ENCODE peak calls at places on chromosomes 4 and X, in four cellular contexts. G is upper lobe of left lung, L is ovary, M is adrenal gland. B is an unnamed sample. For H3K4me1, the result is how much of the 10 kb centered on the place peaks cover.

GRCh38 chrX:24515447-24515846 is 50.4 kb downstream of the PDK3 start:
- DNase-seq in G (no peak), L (no peak), M (peak), B (no peak)

GRCh38 chr4:42152507-42153504 is at the start of gene BEND4:
- DNase-seq in G (no peak), L (no peak), M (no peak), B (no peak)

GRCh38 chrX:78759081-78759480 is 11.6 kb downstream of the LPAR4 start:
- DNase-seq in G (no peak), L (no peak), M (no peak), B (no peak)

GRCh38 chr4:52959545-52959944 is 97.4 kb downstream of the RASL11B start:
- DNase-seq in G (no peak), L (no peak), M (no peak), B (no peak)

GRCh38 chr4:48830706-48831531 is at the start of gene OCIAD1:
- DNase-seq in G (peak), L (peak), M (peak), B (peak)

GRCh38 chrX:149504226-149504914 is 736 bp downstream of the IDS start:
- DNase-seq in G (peak), L (no peak), M (no peak), B (no peak)

GRCh38 chr4:151166662-151167061 is 67.2 kb downstream of the RPS3A start:
- DNase-seq in G (no peak), L (no peak), M (no peak), B (no peak)

GRCh38 chr4:38574559-38575333 is 89.3 kb upstream of the KLF3 start:
- DNase-seq in G (peak), L (no peak), M (peak), B (no peak)

GRCh38 chrX:50158616-50159015 is 42.2 kb downstream of the AKAP4 start:
- DNase-seq in G (no peak), L (no peak), M (no peak), B (no peak)

GRCh38 chrX:124736553-124737240 is 390.3 kb downstream of the SH2D1A start:
- DNase-seq in G (no peak), L (no peak), M (no peak), B (no peak)

GRCh38 chr4:184583738-184584502 is 65.3 kb downstream of the CASP3 start:
- DNase-seq in G (no peak), L (no peak), M (no peak), B (no peak)

GRCh38 chrX:69158166-69159040 is 6.8 kb downstream of the PJA1 start:
- DNase-seq in G (peak), L (peak), M (peak), B (no peak)

GRCh38 chr4:3791910-3792542 is 25.8 kb downstream of the ADRA2C start:
- DNase-seq in G (no peak), L (peak), M (peak), B (no peak)

GRCh38 chrX:25873196-25873595 is 264.9 kb upstream of the MAGEB18 start:
- DNase-seq in G (no peak), L (no peak), M (no peak), B (no peak)

GRCh38 chr4:118190903-118191302 is 156.6 kb downstream of the NDST3 start:
- DNase-seq in G (no peak), L (no peak), M (no peak), B (no peak)

GRCh38 chr4:2183394-2183793 is 58.5 kb downstream of the HAUS3 start:
- DNase-seq in G (no peak), L (no peak), M (no peak), B (no peak)

GRCh38 chr4:25873632-25874129 is 10.9 kb upstream of the SEL1L3 start:
- DNase-seq in G (no peak), L (no peak), M (no peak), B (no peak)

GRCh38 chr4:122658818-122659295 is 38.0 kb upstream of the IL21 start:
- DNase-seq in G (no peak), L (no peak), M (no peak), B (no peak)

GRCh38 chrX:1178580-1179057 is 33.8 kb downstream of the CRLF2 start:
- DNase-seq in G (no peak), L (no peak), M (no peak), B (no peak)

GRCh38 chr4:113579360-113579759 is 182.2 kb downstream of the CAMK2D start:
- DNase-seq in G (no peak), L (no peak), M (no peak), B (no peak)

GRCh38 chr4:113576947-113577678 is 184.4 kb downstream of the CAMK2D start:
- DNase-seq in G (no peak), L (no peak), M (no peak), B (no peak)

GRCh38 chr4:113575391-113575790 is 186.1 kb downstream of the CAMK2D start:
- DNase-seq in G (no peak), L (no peak), M (no peak), B (no peak)

GRCh38 chr4:113572620-113573019 is 188.9 kb downstream of the CAMK2D start:
- DNase-seq in G (no peak), L (no peak), M (no peak), B (no peak)

GRCh38 chr4:113574636-113575103 is 186.9 kb downstream of the CAMK2D start:
- DNase-seq in G (no peak), L (no peak), M (no peak), B (no peak)
- H3K4me1 ChIP-seq in G (under half), L (under half), M (under half), B (under half)

DNA sequence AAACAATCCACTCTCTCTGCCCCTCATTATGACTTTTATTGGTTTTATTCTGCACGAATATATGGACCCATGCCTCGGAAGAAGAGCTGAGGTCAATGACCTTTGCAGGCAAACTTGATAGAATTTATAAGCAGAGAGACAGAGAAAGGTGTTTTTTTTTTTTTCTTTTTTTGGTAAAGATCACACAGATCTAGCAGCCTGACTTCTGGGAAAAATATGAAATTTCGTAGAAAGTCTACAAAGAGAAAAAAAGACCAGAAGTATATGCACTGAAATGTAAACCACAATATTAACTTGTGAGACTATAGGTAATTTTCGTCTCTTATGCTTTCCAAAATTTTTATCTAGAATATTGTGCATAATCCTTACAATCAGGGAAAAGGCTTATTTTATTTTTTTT is 61.6 kb downstream of the LEF1 start:
- DNase-seq in G (no peak), L (no peak), M (no peak), B (no peak)
- H3K4me1 ChIP-seq in G (under half), L (under half), M (under half), B (under half)

GRCh38 chr4:113645288-113645687 is 116.2 kb downstream of the CAMK2D start:
- DNase-seq in G (no peak), L (no peak), M (no peak), B (no peak)
- H3K4me1 ChIP-seq in G (under half), L (under half), M (under half), B (under half)

DNA sequence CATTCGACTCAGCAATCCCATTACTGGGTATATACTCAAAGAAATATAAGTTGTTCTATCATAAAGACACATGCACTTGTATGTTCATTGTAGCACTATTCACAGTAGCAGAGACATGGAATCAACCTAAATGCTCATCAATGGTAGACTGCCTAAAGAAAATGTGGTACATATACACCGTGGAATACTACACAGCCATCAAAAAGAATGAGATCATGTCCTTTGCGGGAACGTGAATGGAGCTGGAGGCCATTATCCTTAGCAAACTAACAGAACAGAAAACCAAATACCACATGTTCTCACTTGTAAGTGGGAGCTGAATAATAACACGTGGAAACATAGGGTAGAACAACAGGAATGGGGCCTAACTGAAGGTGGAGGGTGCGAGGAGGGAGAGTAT is 44.9 kb downstream of the TMEM131L start:
- DNase-seq in G (no peak), L (no peak), M (no peak), B (no peak)
- H3K4me1 ChIP-seq in G (under half), L (under half), M (under half), B (under half)

DNA sequence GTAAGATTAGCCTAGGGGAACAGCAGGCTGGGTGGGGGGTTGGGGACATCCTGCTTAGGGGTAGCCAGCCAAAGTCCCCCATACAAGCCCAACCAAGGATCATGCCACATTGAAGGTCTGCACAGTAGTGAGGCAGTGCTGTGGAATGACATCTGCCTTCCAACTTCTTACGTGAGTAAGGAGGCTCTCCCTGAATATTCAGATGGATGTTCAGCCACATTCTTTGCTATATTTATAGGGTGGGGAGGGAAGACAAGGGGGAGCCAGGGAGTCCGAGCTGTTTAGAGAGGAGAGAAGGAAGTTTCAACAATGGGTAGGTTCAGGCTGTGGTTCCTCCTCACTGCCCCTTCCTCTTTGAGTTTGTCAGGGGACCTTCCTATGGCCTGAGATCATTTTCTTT is 29.7 kb downstream of the MSN start:
- DNase-seq in G (no peak), L (no peak), M (no peak), B (no peak)
- H3K4me1 ChIP-seq in G (half or more), L (under half), M (under half), B (under half)

B was measured in suprapubic skin.